ENCODE peak calls at places on chromosomes 5 and 9, in seven cellular contexts. One of them, this sample, is unnamed.

GRCh38 chr5:116531635-116532034 is 43.0 kb downstream of the SEMA6A start:
- DNase-seq in AG04449: no peak
- DNase-seq in cardiac muscle cell: no peak
- DNase-seq in amniotic epithelial cell: no peak
- DNase-seq in activated CD8-positive, alpha-beta memory T cell treated with anti-CD3 and anti-CD28 coated beads, Interleukin-2, amount 10 ng/mL, durations not matched to agents 7 days and 5 days: no peak
- DNase-seq in C1 segment of cervical spinal cord: no peak
- DNase-seq in amniotic stem cell: no peak
- DNase-seq in this sample: no peak

GRCh38 chr5:112930082-112930344 is 8.0 kb upstream of the REEP5 start:
- DNase-seq in AG04449: no peak
- DNase-seq in cardiac muscle cell: no peak
- DNase-seq in amniotic epithelial cell: no peak
- DNase-seq in activated CD8-positive, alpha-beta memory T cell treated with anti-CD3 and anti-CD28 coated beads, Interleukin-2, amount 10 ng/mL, durations not matched to agents 7 days and 5 days: peak; percentile 46
- DNase-seq in C1 segment of cervical spinal cord: no peak
- DNase-seq in amniotic stem cell: no peak
- DNase-seq in this sample: no peak

GRCh38 chr5:102958481-102959011 is 161.4 kb downstream of the GIN1 start:
- DNase-seq in AG04449: no peak
- DNase-seq in cardiac muscle cell: no peak
- DNase-seq in amniotic epithelial cell: peak; percentile 36
- DNase-seq in activated CD8-positive, alpha-beta memory T cell treated with anti-CD3 and anti-CD28 coated beads, Interleukin-2, amount 10 ng/mL, durations not matched to agents 7 days and 5 days: no peak
- DNase-seq in C1 segment of cervical spinal cord: no peak
- DNase-seq in amniotic stem cell: no peak
- DNase-seq in this sample: no peak

GRCh38 chr5:37071901-37072581 is 177.1 kb downstream of the CPLANE1 start:
- DNase-seq in AG04449: peak; percentile 88
- DNase-seq in cardiac muscle cell: no peak
- DNase-seq in amniotic epithelial cell: peak; percentile 75
- DNase-seq in activated CD8-positive, alpha-beta memory T cell treated with anti-CD3 and anti-CD28 coated beads, Interleukin-2, amount 10 ng/mL, durations not matched to agents 7 days and 5 days: no peak
- DNase-seq in C1 segment of cervical spinal cord: no peak
- DNase-seq in amniotic stem cell: peak; percentile 2
- DNase-seq in this sample: no peak

GRCh38 chr5:159249158-159249557 is 13.9 kb upstream of the UBLCP1 start:
- DNase-seq in AG04449: no peak
- DNase-seq in cardiac muscle cell: no peak
- DNase-seq in amniotic epithelial cell: no peak
- DNase-seq in activated CD8-positive, alpha-beta memory T cell treated with anti-CD3 and anti-CD28 coated beads, Interleukin-2, amount 10 ng/mL, durations not matched to agents 7 days and 5 days: no peak
- DNase-seq in C1 segment of cervical spinal cord: no peak
- DNase-seq in amniotic stem cell: no peak
- DNase-seq in this sample: no peak

GRCh38 chr5:16542275-16542674 is 74.5 kb downstream of the RETREG1 start:
- DNase-seq in AG04449: no peak
- DNase-seq in cardiac muscle cell: no peak
- DNase-seq in amniotic epithelial cell: no peak
- DNase-seq in activated CD8-positive, alpha-beta memory T cell treated with anti-CD3 and anti-CD28 coated beads, Interleukin-2, amount 10 ng/mL, durations not matched to agents 7 days and 5 days: no peak
- DNase-seq in C1 segment of cervical spinal cord: no peak
- DNase-seq in amniotic stem cell: no peak
- DNase-seq in this sample: no peak

GRCh38 chr5:51275428-51275827 is 107.8 kb upstream of the ISL1 start:
- DNase-seq in AG04449: no peak
- DNase-seq in cardiac muscle cell: no peak
- DNase-seq in amniotic epithelial cell: no peak
- DNase-seq in activated CD8-positive, alpha-beta memory T cell treated with anti-CD3 and anti-CD28 coated beads, Interleukin-2, amount 10 ng/mL, durations not matched to agents 7 days and 5 days: no peak
- DNase-seq in C1 segment of cervical spinal cord: no peak
- DNase-seq in amniotic stem cell: no peak
- DNase-seq in this sample: no peak

GRCh38 chr9:86246752-86247161 is 12.7 kb downstream of the C9orf153 start:
- DNase-seq in AG04449: no peak
- DNase-seq in cardiac muscle cell: no peak
- DNase-seq in amniotic epithelial cell: no peak
- DNase-seq in activated CD8-positive, alpha-beta memory T cell treated with anti-CD3 and anti-CD28 coated beads, Interleukin-2, amount 10 ng/mL, durations not matched to agents 7 days and 5 days: no peak
- DNase-seq in C1 segment of cervical spinal cord: no peak
- DNase-seq in amniotic stem cell: no peak
- DNase-seq in this sample: peak; percentile 13

GRCh38 chr9:134818591-134818990 is 62.0 kb upstream of the FCN2 start:
- DNase-seq in AG04449: no peak
- DNase-seq in cardiac muscle cell: no peak
- DNase-seq in amniotic epithelial cell: no peak
- DNase-seq in activated CD8-positive, alpha-beta memory T cell treated with anti-CD3 and anti-CD28 coated beads, Interleukin-2, amount 10 ng/mL, durations not matched to agents 7 days and 5 days: no peak
- DNase-seq in C1 segment of cervical spinal cord: no peak
- DNase-seq in amniotic stem cell: no peak
- DNase-seq in this sample: no peak

GRCh38 chr9:88777498-88778312 is 213.6 kb upstream of the S1PR3 start:
- DNase-seq in AG04449: no peak
- DNase-seq in cardiac muscle cell: no peak
- DNase-seq in amniotic epithelial cell: peak; percentile 51
- DNase-seq in activated CD8-positive, alpha-beta memory T cell treated with anti-CD3 and anti-CD28 coated beads, Interleukin-2, amount 10 ng/mL, durations not matched to agents 7 days and 5 days: no peak
- DNase-seq in C1 segment of cervical spinal cord: no peak
- DNase-seq in amniotic stem cell: no peak
- DNase-seq in this sample: no peak

GRCh38 chr5:142685418-142686209 is at the start of gene FGF1:
- DNase-seq in AG04449: no peak
- DNase-seq in cardiac muscle cell: peak; percentile 13
- DNase-seq in amniotic epithelial cell: peak; percentile 56
- DNase-seq in activated CD8-positive, alpha-beta memory T cell treated with anti-CD3 and anti-CD28 coated beads, Interleukin-2, amount 10 ng/mL, durations not matched to agents 7 days and 5 days: no peak
- DNase-seq in C1 segment of cervical spinal cord: peak; percentile 72
- DNase-seq in amniotic stem cell: no peak
- DNase-seq in this sample: no peak

GRCh38 chr5:92552206-92553160 is 1028.5 kb downstream of the NR2F1-AS1 start:
- DNase-seq in AG04449: peak; percentile 99
- DNase-seq in cardiac muscle cell: no peak
- DNase-seq in amniotic epithelial cell: peak; percentile 100
- DNase-seq in activated CD8-positive, alpha-beta memory T cell treated with anti-CD3 and anti-CD28 coated beads, Interleukin-2, amount 10 ng/mL, durations not matched to agents 7 days and 5 days: no peak
- DNase-seq in C1 segment of cervical spinal cord: no peak
- DNase-seq in amniotic stem cell: peak; percentile 84
- DNase-seq in this sample: no peak

GRCh38 chr9:33159058-33159759 is 7.9 kb downstream of the B4GALT1 start:
- DNase-seq in AG04449: no peak
- DNase-seq in cardiac muscle cell: no peak
- DNase-seq in amniotic epithelial cell: peak; percentile 56
- DNase-seq in activated CD8-positive, alpha-beta memory T cell treated with anti-CD3 and anti-CD28 coated beads, Interleukin-2, amount 10 ng/mL, durations not matched to agents 7 days and 5 days: peak; percentile 73
- DNase-seq in C1 segment of cervical spinal cord: no peak
- DNase-seq in amniotic stem cell: no peak
- DNase-seq in this sample: peak; percentile 48

GRCh38 chr5:88671408-88671807 is 211.6 kb downstream of the MEF2C start:
- DNase-seq in AG04449: no peak
- DNase-seq in cardiac muscle cell: no peak
- DNase-seq in amniotic epithelial cell: no peak
- DNase-seq in activated CD8-positive, alpha-beta memory T cell treated with anti-CD3 and anti-CD28 coated beads, Interleukin-2, amount 10 ng/mL, durations not matched to agents 7 days and 5 days: no peak
- DNase-seq in C1 segment of cervical spinal cord: no peak
- DNase-seq in amniotic stem cell: no peak
- DNase-seq in this sample: no peak

GRCh38 chr9:13810510-13810909 is 503.4 kb downstream of the NFIB start:
- DNase-seq in AG04449: no peak
- DNase-seq in cardiac muscle cell: no peak
- DNase-seq in amniotic epithelial cell: no peak
- DNase-seq in activated CD8-positive, alpha-beta memory T cell treated with anti-CD3 and anti-CD28 coated beads, Interleukin-2, amount 10 ng/mL, durations not matched to agents 7 days and 5 days: no peak
- DNase-seq in C1 segment of cervical spinal cord: no peak
- DNase-seq in amniotic stem cell: no peak
- DNase-seq in this sample: no peak

GRCh38 chr9:107336718-107337360 is 53.8 kb downstream of the RAD23B start:
- DNase-seq in AG04449: peak; percentile 12
- DNase-seq in cardiac muscle cell: no peak
- DNase-seq in amniotic epithelial cell: peak; percentile 59
- DNase-seq in activated CD8-positive, alpha-beta memory T cell treated with anti-CD3 and anti-CD28 coated beads, Interleukin-2, amount 10 ng/mL, durations not matched to agents 7 days and 5 days: no peak
- DNase-seq in C1 segment of cervical spinal cord: no peak
- DNase-seq in amniotic stem cell: no peak
- DNase-seq in this sample: peak; percentile 63

GRCh38 chr5:7078901-7079300 is 317.0 kb upstream of the ADCY2 start:
- DNase-seq in AG04449: no peak
- DNase-seq in cardiac muscle cell: peak; percentile 41
- DNase-seq in amniotic epithelial cell: no peak
- DNase-seq in activated CD8-positive, alpha-beta memory T cell treated with anti-CD3 and anti-CD28 coated beads, Interleukin-2, amount 10 ng/mL, durations not matched to agents 7 days and 5 days: no peak
- DNase-seq in C1 segment of cervical spinal cord: no peak
- DNase-seq in amniotic stem cell: no peak
- DNase-seq in this sample: no peak

This sample was measured in body of pancreas.